ENCODE peak calls at places on chromosomes 6 and 20, in ten cellular contexts. E is omental fat pad; I is fibroblast of pulmonary artery; R is Calu3; F is lower leg skin; J is glutamatergic neuron; W is fibroblast of mammary gland; U is foreskin fibroblast; X is CD8-positive, alpha-beta T cell; M is transverse colon. D is an unnamed sample.

GRCh38 chr6:52507557-52508260 is 69.2 kb downstream of the TRAM2 start:
- DNase-seq in E (no peak), I (peak), R (no peak), F (no peak), J (no peak), W (peak), U (peak), X (no peak), M (no peak), D (no peak)

GRCh38 chr20:35257175-35257909 is 20.6 kb downstream of the MMP24OS start:
- DNase-seq in E (no peak), I (no peak), R (no peak), F (no peak), J (no peak), W (peak), U (no peak), X (no peak), M (no peak), D (no peak)

GRCh38 chr6:142927904-142928303 is 17.1 kb downstream of the HIVEP2 start:
- DNase-seq in E (no peak), I (peak), R (no peak), F (no peak), J (no peak), W (no peak), U (no peak), X (no peak), M (no peak), D (no peak)

GRCh38 chr6:20211037-20211940 is 980 bp downstream of the MBOAT1 start:
- DNase-seq in E (no peak), I (peak), R (peak), F (no peak), J (no peak), W (peak), U (no peak), X (no peak), M (peak), D (no peak)

GRCh38 chr6:42448391-42448790 is 3.3 kb downstream of the TRERF1 start:
- DNase-seq in E (no peak), I (no peak), R (no peak), F (no peak), J (no peak), W (no peak), U (no peak), X (no peak), M (no peak), D (no peak)

GRCh38 chr6:17945575-17945974 is 41.9 kb downstream of the KIF13A start:
- DNase-seq in E (no peak), I (no peak), R (no peak), F (no peak), J (no peak), W (no peak), U (no peak), X (no peak), M (no peak), D (no peak)

GRCh38 chr20:19802492-19803158 is 44.6 kb downstream of the RIN2 start:
- DNase-seq in E (no peak), I (no peak), R (peak), F (no peak), J (no peak), W (no peak), U (no peak), X (no peak), M (no peak), D (no peak)

GRCh38 chr6:128516514-128516898 is 3.9 kb downstream of the PTPRK start:
- DNase-seq in E (no peak), I (peak), R (no peak), F (no peak), J (no peak), W (peak), U (no peak), X (no peak), M (no peak), D (no peak)

GRCh38 chr6:160519133-160519532 is 144.9 kb downstream of the LPA start:
- DNase-seq in E (no peak), I (no peak), R (no peak), F (no peak), J (no peak), W (no peak), U (no peak), X (no peak), M (no peak), D (no peak)

GRCh38 chr20:58271596-58272460 is 37.7 kb upstream of the RAB22A start:
- DNase-seq in E (no peak), I (no peak), R (no peak), F (no peak), J (no peak), W (no peak), U (no peak), X (no peak), M (no peak), D (no peak)

GRCh38 chr20:270517-270916 is 13.0 kb downstream of the DEFB132 start:
- DNase-seq in E (no peak), I (no peak), R (no peak), F (no peak), J (no peak), W (no peak), U (no peak), X (no peak), M (no peak), D (peak)

GRCh38 chr6:11009353-11009752 is 34.8 kb downstream of the ELOVL2 start:
- DNase-seq in E (no peak), I (peak), R (no peak), F (no peak), J (no peak), W (peak), U (no peak), X (no peak), M (no peak), D (no peak)

GRCh38 chr6:53299331-53299835 is 49.4 kb downstream of the ELOVL5 start:
- DNase-seq in E (no peak), I (no peak), R (no peak), F (no peak), J (no peak), W (no peak), U (no peak), X (no peak), M (no peak), D (no peak)

GRCh38 chr20:4681971-4682370 is 39.7 kb upstream of the PRND start:
- DNase-seq in E (no peak), I (peak), R (no peak), F (no peak), J (no peak), W (peak), U (peak), X (no peak), M (no peak), D (no peak)

GRCh38 chr6:38400764-38401163 is 239.0 kb downstream of the BTBD9 start:
- DNase-seq in E (no peak), I (no peak), R (no peak), F (no peak), J (no peak), W (no peak), U (no peak), X (no peak), M (no peak), D (no peak)

GRCh38 chr20:1377341-1377871 is 15.4 kb downstream of the FKBP1A start:
- DNase-seq in E (no peak), I (no peak), R (no peak), F (no peak), J (no peak), W (no peak), U (no peak), X (no peak), M (no peak), D (no peak)

GRCh38 chr6:100276311-100277057 is 188.2 kb downstream of the SIM1 start:
- DNase-seq in E (no peak), I (no peak), R (no peak), F (no peak), J (no peak), W (no peak), U (no peak), X (no peak), M (no peak), D (no peak)

GRCh38 chr6:84118191-84118590 is 84.6 kb downstream of the MRAP2 start:
- DNase-seq in E (no peak), I (no peak), R (no peak), F (no peak), J (no peak), W (no peak), U (no peak), X (no peak), M (no peak), D (no peak)

GRCh38 chr6:43645613-43645964 is 753 bp downstream of the RSPH9 start:
- DNase-seq in E (no peak), I (no peak), R (no peak), F (no peak), J (no peak), W (no peak), U (no peak), X (no peak), M (no peak), D (no peak)
- TF ChIP-seq CTCF in E (no peak), I (no peak), R (no peak), F (no peak), J (no peak), W (no peak), U (no peak), X (no peak), M (no peak), D (no peak)

DNA sequence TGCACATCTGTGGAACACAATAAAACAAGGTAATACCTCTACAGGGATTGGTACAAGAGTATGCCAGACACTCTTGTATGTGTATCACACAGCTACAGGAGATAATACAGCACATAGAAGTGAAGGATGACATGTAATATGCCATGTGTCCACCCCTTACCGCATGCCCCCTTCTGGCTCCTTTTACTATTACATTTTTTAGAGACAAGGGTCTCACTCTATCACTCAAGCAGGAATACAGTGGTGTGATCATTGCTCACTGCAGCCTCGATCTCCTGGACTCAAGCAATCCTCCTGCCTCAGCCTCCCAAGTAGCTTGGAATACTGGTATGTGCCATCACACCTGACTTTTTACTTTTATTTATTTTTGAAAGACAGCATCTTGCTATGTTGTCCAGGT is 4.2 kb upstream of the NCR3 start:
- DNase-seq in E (no peak), I (peak), R (peak), F (no peak), J (no peak), W (peak), U (no peak), X (no peak), M (no peak), D (no peak)
- TF ChIP-seq CTCF in E (no peak), I (peak), R (peak), F (no peak), J (peak), W (peak), U (peak), X (peak), M (peak), D (peak)

GRCh38 chr6:37020426-37021211 is 15.2 kb downstream of the FGD2 start:
- DNase-seq in E (no peak), I (no peak), R (no peak), F (no peak), J (no peak), W (no peak), U (no peak), X (no peak), M (peak), D (no peak)

GRCh38 chr6:37022135-37022863 is 16.8 kb downstream of the FGD2 start:
- DNase-seq in E (no peak), I (no peak), R (no peak), F (no peak), J (no peak), W (no peak), U (no peak), X (no peak), M (no peak), D (no peak)

GRCh38 chr6:37018152-37019064 is 13.0 kb downstream of the FGD2 start:
- DNase-seq in E (peak), I (peak), R (peak), F (peak), J (peak), W (peak), U (peak), X (peak), M (peak), D (peak)

GRCh38 chr6:37019065-37019450 is 13.6 kb downstream of the FGD2 start:
- DNase-seq in E (no peak), I (no peak), R (peak), F (no peak), J (no peak), W (no peak), U (no peak), X (no peak), M (no peak), D (no peak)

GRCh38 chr6:37021356-37022129 is 16.1 kb downstream of the FGD2 start:
- DNase-seq in E (no peak), I (peak), R (peak), F (no peak), J (no peak), W (peak), U (peak), X (peak), M (peak), D (no peak)
- TF ChIP-seq CTCF in E (no peak), I (peak), R (peak), F (no peak), J (no peak), W (peak), U (peak), X (peak), M (no peak), D (peak)

GRCh38 chr6:54813901-54814300 is 32.7 kb upstream of the FAM83B start:
- DNase-seq in E (no peak), I (peak), R (no peak), F (no peak), J (no peak), W (no peak), U (peak), X (no peak), M (no peak), D (no peak)

GRCh38 chr6:54817236-54817635 is 29.3 kb upstream of the FAM83B start:
- DNase-seq in E (no peak), I (no peak), R (no peak), F (no peak), J (no peak), W (no peak), U (no peak), X (no peak), M (no peak), D (no peak)

DNA sequence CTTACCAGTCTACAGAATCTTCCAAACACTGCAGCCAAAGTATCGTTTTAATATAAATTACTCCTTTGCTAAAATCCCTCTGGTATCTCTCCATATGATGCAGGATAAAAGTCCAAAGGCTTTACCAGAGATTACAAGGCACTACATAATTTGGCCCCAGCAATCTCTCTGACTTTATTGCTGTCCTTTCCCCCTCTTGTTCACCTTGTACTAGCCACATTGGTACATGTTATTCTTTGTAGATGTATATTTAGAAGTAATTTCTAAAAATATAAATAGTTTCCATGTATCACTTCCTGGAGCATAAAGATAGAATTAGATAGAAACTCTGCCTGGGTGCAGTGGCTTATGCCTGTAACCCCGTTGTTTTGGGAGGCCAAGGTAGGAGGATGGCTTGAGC is 28.7 kb upstream of the FAM83B start:
- DNase-seq in E (no peak), I (no peak), R (no peak), F (no peak), J (no peak), W (no peak), U (no peak), X (no peak), M (no peak), D (no peak)
- TF ChIP-seq CTCF in E (no peak), I (no peak), R (no peak), F (no peak), J (no peak), W (no peak), U (no peak), X (no peak), M (no peak), D (no peak)

DNA sequence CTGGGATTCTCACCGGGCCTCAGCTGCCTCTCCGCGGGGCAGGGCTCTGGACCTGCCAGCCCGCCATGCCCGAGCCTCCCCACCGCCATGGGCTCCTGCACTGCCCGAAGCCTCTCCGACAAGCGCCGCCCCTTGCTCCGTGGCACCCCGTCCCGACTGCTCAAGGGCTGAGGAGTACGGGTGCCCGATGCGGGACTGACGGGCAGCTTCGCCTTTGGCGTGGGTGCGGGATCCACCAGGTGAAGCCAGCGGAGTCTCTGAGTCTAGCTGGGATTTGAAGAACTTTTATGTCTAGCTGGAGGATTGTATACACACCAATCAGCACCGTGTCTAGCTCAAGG is 5.3 kb upstream of the RANBP9 start:
- DNase-seq in E (no peak), I (no peak), R (no peak), F (no peak), J (no peak), W (no peak), U (no peak), X (no peak), M (no peak), D (no peak)
- TF ChIP-seq CTCF in E (no peak), I (no peak), R (no peak), F (no peak), J (no peak), W (no peak), U (no peak), X (no peak), M (no peak), D (no peak)

DNA sequence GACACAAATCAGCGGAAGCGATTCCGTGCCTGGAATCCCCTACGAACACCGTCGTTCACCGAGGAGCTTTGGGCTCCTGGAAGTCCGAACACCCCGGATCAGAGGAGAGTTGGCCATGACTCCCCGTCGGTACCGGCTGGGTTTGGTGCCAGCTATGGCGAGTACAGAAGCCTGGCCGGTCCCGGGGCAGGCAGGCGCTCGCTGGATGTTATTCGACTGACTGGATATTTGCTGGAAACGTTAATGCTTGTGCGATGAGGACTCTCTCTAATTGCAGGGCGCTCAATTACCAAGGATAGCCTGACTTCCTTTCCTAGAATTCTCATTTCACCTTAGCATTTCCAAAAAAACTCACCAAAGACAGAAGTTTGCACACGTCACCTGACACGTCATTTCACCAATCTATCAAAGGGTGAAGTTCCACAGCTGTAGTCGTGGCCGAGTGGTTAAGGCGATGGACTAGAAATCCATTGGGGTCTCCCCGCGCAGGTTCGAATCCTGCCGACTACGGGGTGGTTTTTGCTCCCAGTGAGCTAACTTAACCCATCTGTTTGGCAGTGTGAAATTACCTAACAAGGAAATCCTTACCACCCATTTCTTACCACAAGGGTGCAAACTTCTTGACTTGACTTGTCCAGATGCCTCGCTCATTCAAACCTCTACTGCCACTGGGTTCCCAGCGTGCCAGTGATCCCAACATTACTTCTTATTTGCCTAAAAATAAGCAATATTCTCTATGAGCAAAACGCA is 22.7 kb upstream of the ZNF184 start:
- DNase-seq in E (no peak), I (peak), R (peak), F (no peak), J (peak), W (peak), U (peak), X (no peak), M (no peak), D (no peak)
- TF ChIP-seq CTCF in E (no peak), I (no peak), R (no peak), F (no peak), J (no peak), W (peak), U (peak), X (no peak), M (no peak), D (peak)

D was measured in type B pancreatic cell.